ENCODE peak calls at places on chromosomes 6 and 20, in six cellular contexts. One of them, this sample, is unnamed.

GRCh38 chr20:62815066-62815991 is 1.5 kb upstream of the COL9A3 start:
- DNase-seq in neuronal stem cell: no peak
- DNase-seq in SK-N-SH: peak; percentile 52
- DNase-seq in NT2/D1: no peak
- DNase-seq in GM12878: no peak
- DNase-seq in mesendoderm: peak; percentile 91
- DNase-seq in this sample: peak; percentile 66

GRCh38 chr20:10324198-10324836 is 105.7 kb downstream of the SNAP25 start:
- DNase-seq in neuronal stem cell: no peak
- DNase-seq in NT2/D1: no peak
- DNase-seq in SK-N-SH: no peak
- DNase-seq in GM12878: no peak
- DNase-seq in mesendoderm: no peak
- DNase-seq in this sample: no peak

GRCh38 chr20:32338665-32339064 is 19.5 kb upstream of the ASXL1 start:
- DNase-seq in mesendoderm: peak; percentile 11
- DNase-seq in SK-N-SH: no peak
- DNase-seq in neuronal stem cell: no peak
- DNase-seq in NT2/D1: no peak
- DNase-seq in GM12878: no peak
- DNase-seq in this sample: no peak

GRCh38 chr6:16273266-16273665 is 34.9 kb downstream of the GMPR start:
- DNase-seq in NT2/D1: no peak
- DNase-seq in GM12878: no peak
- DNase-seq in mesendoderm: no peak
- DNase-seq in SK-N-SH: no peak
- DNase-seq in neuronal stem cell: no peak
- DNase-seq in this sample: no peak

GRCh38 chr6:158010591-158011477 is 29.2 kb downstream of the SYNJ2 start:
- DNase-seq in SK-N-SH: no peak
- DNase-seq in mesendoderm: no peak
- DNase-seq in GM12878: no peak
- DNase-seq in neuronal stem cell: no peak
- DNase-seq in NT2/D1: no peak
- DNase-seq in this sample: no peak

GRCh38 chr6:116244284-116244683 is 9.6 kb downstream of the TSPYL4 start:
- DNase-seq in neuronal stem cell: no peak
- DNase-seq in NT2/D1: no peak
- DNase-seq in SK-N-SH: no peak
- DNase-seq in mesendoderm: no peak
- DNase-seq in GM12878: no peak
- DNase-seq in this sample: no peak

GRCh38 chr6:42279144-42279781 is 61.6 kb upstream of the MRPS10 start:
- DNase-seq in neuronal stem cell: no peak
- DNase-seq in mesendoderm: no peak
- DNase-seq in NT2/D1: no peak
- DNase-seq in GM12878: no peak
- DNase-seq in SK-N-SH: no peak
- DNase-seq in this sample: no peak

GRCh38 chr6:46967950-46968349 is 46.2 kb upstream of the ADGRF5 start:
- DNase-seq in mesendoderm: no peak
- DNase-seq in neuronal stem cell: no peak
- DNase-seq in NT2/D1: no peak
- DNase-seq in GM12878: no peak
- DNase-seq in SK-N-SH: no peak
- DNase-seq in this sample: no peak

GRCh38 chr20:41981746-41982145 is 363.6 kb upstream of the CHD6 start:
- DNase-seq in mesendoderm: no peak
- DNase-seq in neuronal stem cell: no peak
- DNase-seq in SK-N-SH: no peak
- DNase-seq in NT2/D1: no peak
- DNase-seq in GM12878: no peak
- DNase-seq in this sample: no peak

GRCh38 chr6:31580807-31581437 is 1.3 kb downstream of the LTB start:
- DNase-seq in neuronal stem cell: peak; percentile 83
- DNase-seq in SK-N-SH: peak; percentile 97
- DNase-seq in NT2/D1: no peak
- DNase-seq in mesendoderm: peak; percentile 91
- DNase-seq in GM12878: no peak
- DNase-seq in this sample: peak; percentile 93

GRCh38 chr6:87907521-87907920 is 140.1 kb upstream of the SPACA1 start:
- DNase-seq in SK-N-SH: no peak
- DNase-seq in neuronal stem cell: no peak
- DNase-seq in mesendoderm: no peak
- DNase-seq in GM12878: peak; percentile 63
- DNase-seq in NT2/D1: no peak
- DNase-seq in this sample: no peak

GRCh38 chr20:48717095-48717958 is 110.5 kb downstream of the PREX1 start:
- DNase-seq in mesendoderm: no peak
- DNase-seq in neuronal stem cell: no peak
- DNase-seq in NT2/D1: no peak
- DNase-seq in SK-N-SH: no peak
- DNase-seq in GM12878: peak; percentile 67
- DNase-seq in this sample: no peak

GRCh38 chr6:80553071-80553740 is 446.7 kb downstream of the BCKDHB start:
- DNase-seq in SK-N-SH: no peak
- DNase-seq in GM12878: no peak
- DNase-seq in NT2/D1: no peak
- DNase-seq in neuronal stem cell: peak; percentile 32
- DNase-seq in mesendoderm: no peak
- DNase-seq in this sample: peak; percentile 62

GRCh38 chr20:18428490-18429173 is 38.2 kb downstream of the DZANK1 start:
- DNase-seq in GM12878: no peak
- DNase-seq in mesendoderm: no peak
- DNase-seq in SK-N-SH: no peak
- DNase-seq in neuronal stem cell: no peak
- DNase-seq in NT2/D1: no peak
- DNase-seq in this sample: no peak

GRCh38 chr6:137637161-137637560 is 143.0 kb upstream of the OLIG3 start:
- DNase-seq in GM12878: no peak
- DNase-seq in NT2/D1: no peak
- DNase-seq in neuronal stem cell: no peak
- DNase-seq in mesendoderm: peak; percentile 68
- DNase-seq in SK-N-SH: no peak
- DNase-seq in this sample: no peak

GRCh38 chr6:28789553-28790083 is 134.2 kb downstream of the TRIM27 start:
- DNase-seq in NT2/D1: no peak
- DNase-seq in SK-N-SH: no peak
- DNase-seq in mesendoderm: peak; percentile 80
- DNase-seq in neuronal stem cell: no peak
- DNase-seq in GM12878: no peak
- DNase-seq in this sample: peak; percentile 54

GRCh38 chr6:108806669-108807068 is 41.6 kb upstream of the ARMC2 start:
- DNase-seq in neuronal stem cell: no peak
- DNase-seq in GM12878: no peak
- DNase-seq in NT2/D1: no peak
- DNase-seq in SK-N-SH: no peak
- DNase-seq in mesendoderm: no peak
- DNase-seq in this sample: no peak

GRCh38 chr6:106562001-106562400 is 67.3 kb downstream of the RTN4IP1 start:
- DNase-seq in GM12878: no peak
- DNase-seq in mesendoderm: no peak
- DNase-seq in SK-N-SH: no peak
- DNase-seq in NT2/D1: no peak
- DNase-seq in neuronal stem cell: no peak
- DNase-seq in this sample: no peak

DNA sequence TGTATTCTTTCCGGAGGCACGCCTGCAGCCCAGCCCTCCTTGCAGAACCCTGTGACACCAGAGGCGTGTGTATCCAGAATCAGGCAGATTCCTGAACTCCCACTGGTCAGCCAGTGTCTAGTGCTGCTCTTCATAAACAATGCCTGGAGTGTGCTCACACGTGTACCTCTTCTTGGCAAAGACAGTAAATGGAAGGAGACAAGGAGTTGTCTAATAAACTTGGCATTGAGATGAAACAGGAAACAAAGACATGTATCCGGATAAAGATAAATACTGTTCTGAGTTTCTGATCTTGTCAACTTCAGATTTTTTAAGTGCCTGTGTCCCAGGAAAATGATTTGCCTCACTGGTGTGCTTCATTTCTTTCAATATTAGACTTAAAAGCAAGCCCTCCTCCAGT is 1.7 kb downstream of the RPS6KA2 start:
- DNase-seq in neuronal stem cell: no peak
- DNase-seq in SK-N-SH: peak; percentile 46
- DNase-seq in mesendoderm: no peak
- DNase-seq in GM12878: no peak
- DNase-seq in NT2/D1: no peak
- DNase-seq in this sample: no peak
- H3K9ac ChIP-seq in neuronal stem cell: no peak overlapping the region
- H3K9ac ChIP-seq in SK-N-SH: peak overlapping the region; percentile 96
- H3K9ac ChIP-seq in mesendoderm: no peak overlapping the region
- H3K9ac ChIP-seq in GM12878: no peak overlapping the region
- H3K9ac ChIP-seq in NT2/D1: no peak overlapping the region
- H3K9ac ChIP-seq in this sample: no peak overlapping the region

GRCh38 chr20:20393770-20394169 is 25.9 kb downstream of the INSM1 start:
- DNase-seq in SK-N-SH: no peak
- DNase-seq in GM12878: no peak
- DNase-seq in NT2/D1: no peak
- DNase-seq in mesendoderm: no peak
- DNase-seq in neuronal stem cell: no peak
- DNase-seq in this sample: no peak

GRCh38 chr20:20391766-20392165 is 23.9 kb downstream of the INSM1 start:
- DNase-seq in GM12878: no peak
- DNase-seq in neuronal stem cell: no peak
- DNase-seq in SK-N-SH: no peak
- DNase-seq in NT2/D1: no peak
- DNase-seq in mesendoderm: no peak
- DNase-seq in this sample: no peak

GRCh38 chr20:20391115-20391514 is 23.2 kb downstream of the INSM1 start:
- DNase-seq in NT2/D1: no peak
- DNase-seq in SK-N-SH: no peak
- DNase-seq in mesendoderm: no peak
- DNase-seq in GM12878: no peak
- DNase-seq in neuronal stem cell: no peak
- DNase-seq in this sample: no peak

GRCh38 chr20:20393207-20393606 is 25.3 kb downstream of the INSM1 start:
- DNase-seq in mesendoderm: no peak
- DNase-seq in SK-N-SH: no peak
- DNase-seq in GM12878: no peak
- DNase-seq in NT2/D1: no peak
- DNase-seq in neuronal stem cell: no peak
- DNase-seq in this sample: no peak

DNA sequence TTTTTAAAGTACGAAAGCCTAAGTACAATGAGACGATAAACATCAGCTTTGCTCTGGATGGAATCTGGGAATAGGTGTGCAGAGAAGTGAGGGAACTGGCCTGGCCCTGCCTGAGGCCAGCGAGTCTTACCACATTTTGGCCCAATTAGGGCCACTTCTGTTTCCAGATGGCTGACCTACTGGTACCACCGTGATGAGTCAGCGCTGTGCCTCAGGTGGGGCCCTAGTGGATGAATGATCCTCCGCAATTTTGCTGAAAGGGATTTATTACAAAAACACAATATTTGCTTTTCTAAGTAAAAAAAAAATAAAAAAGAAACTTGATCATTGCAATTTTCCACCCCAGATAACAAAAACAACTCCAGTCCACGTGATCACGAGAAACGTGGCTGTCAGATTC is 22.5 kb downstream of the INSM1 start:
- DNase-seq in GM12878: no peak
- DNase-seq in mesendoderm: no peak
- DNase-seq in neuronal stem cell: no peak
- DNase-seq in NT2/D1: no peak
- DNase-seq in SK-N-SH: no peak
- DNase-seq in this sample: no peak
- H3K9ac ChIP-seq in GM12878: no peak overlapping the region
- H3K9ac ChIP-seq in mesendoderm: no peak overlapping the region
- H3K9ac ChIP-seq in neuronal stem cell: no peak overlapping the region
- H3K9ac ChIP-seq in NT2/D1: no peak overlapping the region
- H3K9ac ChIP-seq in SK-N-SH: no peak overlapping the region
- H3K9ac ChIP-seq in this sample: no peak overlapping the region

DNA sequence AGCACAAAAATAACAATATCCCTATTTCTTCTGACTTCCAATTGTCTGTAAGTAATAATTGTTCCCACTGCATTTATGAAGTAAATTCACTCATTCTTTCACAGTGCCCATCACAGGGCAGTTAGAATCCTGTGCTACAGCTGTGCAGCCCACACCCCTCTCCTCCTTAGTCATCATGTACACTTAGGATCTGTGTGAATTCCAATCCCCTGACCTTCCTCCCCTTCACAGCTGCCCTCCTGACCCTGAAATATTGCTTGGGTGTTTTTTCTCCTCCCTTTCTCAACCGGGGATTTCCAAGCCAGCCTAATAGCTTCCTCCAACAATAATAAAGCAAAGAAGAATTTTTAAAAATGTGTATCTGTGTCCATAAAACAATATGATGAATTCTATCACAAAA is 91.5 kb upstream of the BEND6 start:
- DNase-seq in mesendoderm: no peak
- DNase-seq in neuronal stem cell: no peak
- DNase-seq in SK-N-SH: no peak
- DNase-seq in GM12878: no peak
- DNase-seq in NT2/D1: no peak
- DNase-seq in this sample: no peak
- H3K9ac ChIP-seq in mesendoderm: no peak overlapping the region
- H3K9ac ChIP-seq in neuronal stem cell: no peak overlapping the region
- H3K9ac ChIP-seq in SK-N-SH: peak overlapping the region; percentile 20
- H3K9ac ChIP-seq in GM12878: no peak overlapping the region
- H3K9ac ChIP-seq in NT2/D1: no peak overlapping the region
- H3K9ac ChIP-seq in this sample: no peak overlapping the region

GRCh38 chr20:36672991-36673390 is 27.0 kb upstream of the SLA2 start:
- DNase-seq in NT2/D1: no peak
- DNase-seq in mesendoderm: no peak
- DNase-seq in neuronal stem cell: no peak
- DNase-seq in SK-N-SH: no peak
- DNase-seq in GM12878: no peak
- DNase-seq in this sample: no peak

GRCh38 chr20:36677422-36677771 is 31.4 kb upstream of the SLA2 start:
- DNase-seq in GM12878: no peak
- DNase-seq in mesendoderm: no peak
- DNase-seq in neuronal stem cell: no peak
- DNase-seq in NT2/D1: no peak
- DNase-seq in SK-N-SH: no peak
- DNase-seq in this sample: no peak

GRCh38 chr20:36682311-36682710 is 36.3 kb upstream of the SLA2 start:
- DNase-seq in mesendoderm: no peak
- DNase-seq in NT2/D1: no peak
- DNase-seq in GM12878: no peak
- DNase-seq in SK-N-SH: no peak
- DNase-seq in neuronal stem cell: no peak
- DNase-seq in this sample: no peak

DNA sequence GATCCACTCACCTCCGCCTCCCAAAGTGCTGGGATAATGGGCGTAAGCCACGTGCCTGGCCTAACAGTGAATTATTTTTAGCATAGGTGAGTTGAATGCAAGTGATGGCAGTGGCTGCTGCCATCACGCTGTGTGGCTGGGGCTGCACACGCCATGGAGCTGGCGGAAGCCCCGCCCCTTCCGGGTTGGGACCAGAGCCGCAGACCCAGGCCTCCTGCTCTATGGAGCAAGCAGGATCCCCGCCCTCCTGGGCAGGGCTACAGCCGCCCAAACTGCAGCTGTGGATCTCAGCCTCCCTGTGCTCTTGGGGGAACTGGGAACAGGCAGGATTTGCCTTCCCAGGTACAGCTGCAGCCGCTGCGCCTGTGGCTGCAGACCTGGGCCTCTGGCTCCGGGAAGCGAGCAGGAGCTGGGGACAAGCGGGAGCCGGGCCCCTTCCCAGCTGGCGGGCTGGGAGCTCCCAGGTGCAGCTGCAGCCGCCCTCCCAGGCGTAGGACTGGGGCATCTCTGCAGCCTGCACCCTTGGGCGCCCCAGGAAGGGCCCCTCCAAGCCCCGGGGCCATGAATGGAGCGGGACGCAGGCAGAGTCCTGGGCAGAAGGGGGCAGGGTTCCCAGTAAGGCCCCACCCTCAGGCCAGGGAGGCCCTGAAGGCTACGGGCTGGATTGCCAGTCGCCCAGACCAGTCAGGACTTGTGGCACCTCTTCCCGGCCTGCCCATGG is 30.9 kb upstream of the SLA2 start:
- DNase-seq in SK-N-SH: no peak
- DNase-seq in GM12878: no peak
- DNase-seq in neuronal stem cell: peak; percentile 83
- DNase-seq in mesendoderm: peak; percentile 98
- DNase-seq in NT2/D1: no peak
- DNase-seq in this sample: peak; percentile 94
- H3K9ac ChIP-seq in SK-N-SH: no peak overlapping the region
- H3K9ac ChIP-seq in GM12878: no peak overlapping the region
- H3K9ac ChIP-seq in neuronal stem cell: peak overlapping the region; percentile 95
- H3K9ac ChIP-seq in mesendoderm: peak overlapping the region; percentile 88
- H3K9ac ChIP-seq in NT2/D1: peak overlapping the region; percentile 8
- H3K9ac ChIP-seq in this sample: no peak overlapping the region

This sample was measured in neural progenitor cell.